ENCODE peak calls at places on chromosomes 1 and 21, in ten cellular contexts. B is CD8-positive, alpha-beta T cell; M is stimulated activated CD8-positive, alpha-beta memory T cell treated with anti-CD3 and anti-CD28 coated beads, Interleukin-15, amount 100 ng/mL, for 1 hour; F is NCI-H69; S is left ventricle myocardium superior; I is hypothalamus; Y is iPS-NIHi11; K is stimulated activated CD4-positive, alpha-beta T cell treated with anti-CD3 and anti-CD28 coated beads, TNF-alpha, amount 100 ng/mL, for 48 hours; G is MM.1S; X is GM06990. A is an unnamed sample.

GRCh38 chr1:10904396-10905358 is 107.8 kb upstream of the TARDBP start:
- DNase-seq in F (no peak), Y (peak; percentile 5), G (no peak), X (no peak), I (no peak), B (peak; percentile 47), M (no peak), K (no peak), S (no peak), A (peak; percentile 86)

GRCh38 chr1:63643926-63644325 is 50.7 kb downstream of the PGM1 start:
- DNase-seq in I (no peak), K (no peak), G (no peak), M (no peak), X (no peak), B (no peak), S (peak; percentile 43), F (peak; percentile 66), Y (peak; percentile 26), A (no peak)

GRCh38 chr1:6509603-6510291 is 18.3 kb upstream of the PLEKHG5 start:
- DNase-seq in S (no peak), M (no peak), X (no peak), I (no peak), F (no peak), G (no peak), Y (no peak), K (no peak), B (no peak), A (peak; percentile 76)

GRCh38 chr1:222276062-222276461 is 271.8 kb downstream of the HHIPL2 start:
- DNase-seq in I (no peak), F (peak; percentile 97), X (no peak), M (no peak), S (no peak), G (no peak), K (no peak), Y (no peak), B (no peak), A (peak; percentile 16)

GRCh38 chr21:33936221-33937038 is 20.8 kb upstream of the ATP5PO start:
- DNase-seq in M (no peak), G (no peak), S (no peak), B (peak; percentile 66), X (no peak), I (no peak), Y (no peak), F (no peak), K (no peak), A (no peak)

GRCh38 chr1:21175670-21176581 is 771 bp downstream of the EIF4G3 start:
- DNase-seq in B (peak; percentile 20), Y (peak; percentile 53), S (peak; percentile 54), F (peak; percentile 62), X (peak; percentile 48), K (peak; percentile 18), G (peak; percentile 13), I (no peak), M (peak; percentile 10), A (peak; percentile 72)

GRCh38 chr21:38400195-38400695 is 98.0 kb downstream of the ERG start:
- DNase-seq in F (no peak), I (no peak), X (no peak), Y (no peak), K (no peak), B (no peak), G (no peak), M (no peak), S (no peak), A (no peak)

GRCh38 chr1:61254629-61255323 is 172.4 kb downstream of the NFIA start:
- DNase-seq in S (no peak), F (peak; percentile 93), M (no peak), B (no peak), G (no peak), I (no peak), X (no peak), K (no peak), Y (no peak), A (peak; percentile 36)

GRCh38 chr1:157438236-157439012 is 113.9 kb downstream of the FCRL5 start:
- DNase-seq in Y (no peak), G (no peak), F (no peak), X (no peak), B (no peak), K (no peak), M (no peak), I (no peak), S (no peak), A (no peak)

GRCh38 chr21:26845066-26845749 is at the start of gene ADAMTS1:
- DNase-seq in X (no peak), G (peak; percentile 45), F (peak; percentile 74), M (no peak), S (peak; percentile 95), K (no peak), Y (peak; percentile 80), I (peak; percentile 66), B (no peak), A (peak; percentile 96)

GRCh38 chr1:212656730-212657129 is 42.9 kb downstream of the BATF3 start:
- DNase-seq in B (no peak), Y (no peak), S (no peak), F (peak; percentile 23), G (peak; percentile 93), X (no peak), M (no peak), I (no peak), K (no peak), A (no peak)

GRCh38 chr1:36966242-36966641 is 68.1 kb downstream of the GRIK3 start:
- DNase-seq in F (no peak), I (no peak), M (no peak), B (no peak), K (no peak), Y (peak; percentile 78), G (no peak), S (peak; percentile 40), X (no peak), A (no peak)

GRCh38 chr1:228647523-228648444 is 87.5 kb upstream of the RHOU start:
- DNase-seq in G (no peak), S (peak; percentile 57), M (no peak), I (no peak), Y (peak; percentile 51), X (peak; percentile 25), K (peak; percentile 8), F (peak; percentile 69), B (no peak), A (peak; percentile 63)

GRCh38 chr1:56584910-56585528 is 5.7 kb upstream of the PLPP3 start:
- DNase-seq in X (no peak), I (no peak), Y (peak; percentile 43), G (peak; percentile 50), K (no peak), S (no peak), B (no peak), M (no peak), F (peak; percentile 49), A (peak; percentile 62)

GRCh38 chr1:166343276-166343675 is 176.5 kb upstream of the FAM78B start:
- DNase-seq in G (no peak), M (no peak), X (no peak), K (no peak), I (no peak), B (no peak), S (no peak), F (no peak), Y (no peak), A (no peak)

GRCh38 chr1:50620680-50621329 is 197.6 kb upstream of the DMRTA2 start:
- DNase-seq in Y (peak; percentile 51), K (no peak), I (no peak), F (peak; percentile 86), B (no peak), X (no peak), S (no peak), M (no peak), G (peak; percentile 19), A (no peak)

GRCh38 chr1:12678820-12679219 is 34.9 kb downstream of the AADACL4 start:
- DNase-seq in I (no peak), X (no peak), F (no peak), M (no peak), K (no peak), B (no peak), G (no peak), Y (no peak), S (no peak), A (no peak)

GRCh38 chr1:91844862-91845528 is 41.0 kb downstream of the TGFBR3 start:
- DNase-seq in B (no peak), G (no peak), X (no peak), S (peak; percentile 62), F (no peak), I (no peak), M (no peak), Y (no peak), K (no peak), A (no peak)

A was measured in SK-N-SH.